ENCODE peak calls at places on chromosomes 13 and 19, in seven cellular contexts. One of them, this sample, is unnamed.

GRCh38 chr19:49338691-49339363 is 3.6 kb downstream of the CD37 start:
- DNase-seq in tibial nerve: no peak
- DNase-seq in uterus: peak
- DNase-seq in heart left ventricle: peak
- DNase-seq in ovary: peak
- DNase-seq in K562: peak
- DNase-seq in esophagus squamous epithelium: no peak
- DNase-seq in this sample: peak

GRCh38 chr13:26488236-26489028 is 69.1 kb upstream of the WASF3 start:
- DNase-seq in uterus: no peak
- DNase-seq in tibial nerve: no peak
- DNase-seq in esophagus squamous epithelium: no peak
- DNase-seq in heart left ventricle: no peak
- DNase-seq in K562: no peak
- DNase-seq in ovary: no peak
- DNase-seq in this sample: no peak

GRCh38 chr13:99953138-99953755 is 18.3 kb downstream of the ZIC5 start:
- DNase-seq in tibial nerve: no peak
- DNase-seq in uterus: no peak
- DNase-seq in esophagus squamous epithelium: no peak
- DNase-seq in heart left ventricle: no peak
- DNase-seq in K562: no peak
- DNase-seq in ovary: no peak
- DNase-seq in this sample: no peak

GRCh38 chr13:61084983-61085382 is 330.7 kb downstream of the PCDH20 start:
- DNase-seq in tibial nerve: no peak
- DNase-seq in ovary: no peak
- DNase-seq in K562: no peak
- DNase-seq in esophagus squamous epithelium: no peak
- DNase-seq in uterus: no peak
- DNase-seq in heart left ventricle: no peak
- DNase-seq in this sample: no peak

GRCh38 chr19:39413903-39414608 is 1.6 kb downstream of the PLEKHG2 start:
- DNase-seq in heart left ventricle: no peak
- DNase-seq in tibial nerve: no peak
- DNase-seq in esophagus squamous epithelium: no peak
- DNase-seq in uterus: peak
- DNase-seq in K562: peak
- DNase-seq in ovary: peak
- DNase-seq in this sample: no peak

GRCh38 chr19:3767050-3767449 is 4.6 kb downstream of the MRPL54 start:
- DNase-seq in uterus: no peak
- DNase-seq in tibial nerve: no peak
- DNase-seq in esophagus squamous epithelium: no peak
- DNase-seq in K562: no peak
- DNase-seq in heart left ventricle: no peak
- DNase-seq in ovary: no peak
- DNase-seq in this sample: no peak

GRCh38 chr13:80399340-80400163 is 58.6 kb upstream of the SPRY2 start:
- DNase-seq in esophagus squamous epithelium: no peak
- DNase-seq in ovary: no peak
- DNase-seq in tibial nerve: no peak
- DNase-seq in heart left ventricle: no peak
- DNase-seq in K562: no peak
- DNase-seq in uterus: no peak
- DNase-seq in this sample: no peak

GRCh38 chr13:113861433-113862030 is 2.3 kb downstream of the GAS6 start:
- DNase-seq in esophagus squamous epithelium: no peak
- DNase-seq in tibial nerve: no peak
- DNase-seq in K562: no peak
- DNase-seq in heart left ventricle: no peak
- DNase-seq in ovary: no peak
- DNase-seq in uterus: no peak
- DNase-seq in this sample: no peak

GRCh38 chr13:24931450-24932217 is 164.3 kb upstream of the PABPC3 start:
- DNase-seq in esophagus squamous epithelium: no peak
- DNase-seq in K562: no peak
- DNase-seq in uterus: no peak
- DNase-seq in ovary: no peak
- DNase-seq in heart left ventricle: no peak
- DNase-seq in tibial nerve: no peak
- DNase-seq in this sample: no peak

GRCh38 chr13:76820759-76821158 is 65.4 kb downstream of the KCTD12 start:
- DNase-seq in K562: no peak
- DNase-seq in heart left ventricle: peak
- DNase-seq in uterus: peak
- DNase-seq in ovary: peak
- DNase-seq in tibial nerve: peak
- DNase-seq in esophagus squamous epithelium: no peak
- DNase-seq in this sample: no peak

GRCh38 chr19:45355402-45355801 is 14.9 kb downstream of the KLC3 start:
- DNase-seq in esophagus squamous epithelium: no peak
- DNase-seq in uterus: no peak
- DNase-seq in heart left ventricle: no peak
- DNase-seq in K562: no peak
- DNase-seq in tibial nerve: no peak
- DNase-seq in ovary: no peak
- DNase-seq in this sample: no peak

GRCh38 chr13:25489238-25489637 is 117.5 kb downstream of the ATP8A2 start:
- DNase-seq in tibial nerve: no peak
- DNase-seq in K562: no peak
- DNase-seq in uterus: no peak
- DNase-seq in ovary: no peak
- DNase-seq in heart left ventricle: no peak
- DNase-seq in esophagus squamous epithelium: no peak
- DNase-seq in this sample: no peak

GRCh38 chr13:26024558-26024957 is 27.3 kb downstream of the SHISA2 start:
- DNase-seq in tibial nerve: no peak
- DNase-seq in uterus: no peak
- DNase-seq in esophagus squamous epithelium: no peak
- DNase-seq in ovary: no peak
- DNase-seq in heart left ventricle: no peak
- DNase-seq in K562: no peak
- DNase-seq in this sample: no peak

GRCh38 chr13:21511841-21512240 is 52.7 kb upstream of the ZDHHC20 start:
- DNase-seq in esophagus squamous epithelium: no peak
- DNase-seq in uterus: no peak
- DNase-seq in K562: no peak
- DNase-seq in ovary: no peak
- DNase-seq in heart left ventricle: no peak
- DNase-seq in tibial nerve: no peak
- DNase-seq in this sample: no peak

GRCh38 chr13:32840840-32841713 is 175.1 kb upstream of the KL start:
- DNase-seq in esophagus squamous epithelium: no peak
- DNase-seq in tibial nerve: no peak
- DNase-seq in K562: no peak
- DNase-seq in ovary: no peak
- DNase-seq in heart left ventricle: peak
- DNase-seq in uterus: no peak
- DNase-seq in this sample: no peak

GRCh38 chr13:50435011-50435410 is 408.5 kb downstream of the DLEU7 start:
- DNase-seq in K562: no peak
- DNase-seq in ovary: no peak
- DNase-seq in esophagus squamous epithelium: no peak
- DNase-seq in tibial nerve: no peak
- DNase-seq in uterus: no peak
- DNase-seq in heart left ventricle: no peak
- DNase-seq in this sample: no peak

GRCh38 chr19:53517114-53517741 is 20.7 kb upstream of the ZNF331 start:
- DNase-seq in ovary: no peak
- DNase-seq in heart left ventricle: no peak
- DNase-seq in esophagus squamous epithelium: no peak
- DNase-seq in uterus: no peak
- DNase-seq in K562: no peak
- DNase-seq in tibial nerve: no peak
- DNase-seq in this sample: no peak

GRCh38 chr13:42393573-42394360 is 121.8 kb downstream of the AKAP11 start:
- DNase-seq in esophagus squamous epithelium: no peak
- DNase-seq in ovary: no peak
- DNase-seq in heart left ventricle: no peak
- DNase-seq in K562: no peak
- DNase-seq in tibial nerve: no peak
- DNase-seq in uterus: no peak
- DNase-seq in this sample: no peak

GRCh38 chr13:38398810-38399493 is 49.3 kb downstream of the UFM1 start:
- DNase-seq in heart left ventricle: no peak
- DNase-seq in uterus: no peak
- DNase-seq in esophagus squamous epithelium: no peak
- DNase-seq in K562: no peak
- DNase-seq in tibial nerve: no peak
- DNase-seq in ovary: no peak
- DNase-seq in this sample: no peak

GRCh38 chr13:82688400-82688999 is 1193.8 kb downstream of the SLITRK1 start:
- DNase-seq in K562: no peak
- DNase-seq in esophagus squamous epithelium: no peak
- DNase-seq in tibial nerve: no peak
- DNase-seq in uterus: no peak
- DNase-seq in heart left ventricle: no peak
- DNase-seq in ovary: no peak
- DNase-seq in this sample: no peak

GRCh38 chr19:33394006-33394722 is 20.7 kb downstream of the CEBPG start:
- DNase-seq in esophagus squamous epithelium: no peak
- DNase-seq in heart left ventricle: peak
- DNase-seq in uterus: peak
- DNase-seq in K562: no peak
- DNase-seq in ovary: peak
- DNase-seq in tibial nerve: peak
- DNase-seq in this sample: peak

GRCh38 chr19:55590109-55590508 is 9.2 kb downstream of the FIZ1 start:
- DNase-seq in tibial nerve: no peak
- DNase-seq in ovary: no peak
- DNase-seq in esophagus squamous epithelium: no peak
- DNase-seq in uterus: no peak
- DNase-seq in K562: no peak
- DNase-seq in heart left ventricle: no peak
- DNase-seq in this sample: no peak

GRCh38 chr13:76214001-76214400 is 577.9 kb downstream of the LMO7 start:
- DNase-seq in tibial nerve: no peak
- DNase-seq in uterus: no peak
- DNase-seq in heart left ventricle: no peak
- DNase-seq in K562: no peak
- DNase-seq in ovary: no peak
- DNase-seq in esophagus squamous epithelium: no peak
- DNase-seq in this sample: no peak

GRCh38 chr13:81738364-81738763 is 1397.4 kb upstream of the SPRY2 start:
- DNase-seq in uterus: no peak
- DNase-seq in tibial nerve: no peak
- DNase-seq in K562: no peak
- DNase-seq in heart left ventricle: no peak
- DNase-seq in ovary: no peak
- DNase-seq in esophagus squamous epithelium: no peak
- DNase-seq in this sample: no peak

GRCh38 chr19:6767357-6768235 is at the start of gene SH2D3A:
- DNase-seq in ovary: no peak
- DNase-seq in esophagus squamous epithelium: peak
- DNase-seq in tibial nerve: no peak
- DNase-seq in uterus: peak
- DNase-seq in heart left ventricle: peak
- DNase-seq in K562: peak
- DNase-seq in this sample: peak

GRCh38 chr19:51509823-51510660 is 8.4 kb upstream of the SIGLEC12 start:
- DNase-seq in uterus: no peak
- DNase-seq in ovary: no peak
- DNase-seq in K562: peak
- DNase-seq in esophagus squamous epithelium: no peak
- DNase-seq in heart left ventricle: no peak
- DNase-seq in tibial nerve: no peak
- DNase-seq in this sample: no peak

GRCh38 chr13:26562538-26562890 is 5.0 kb downstream of the WASF3 start:
- DNase-seq in esophagus squamous epithelium: no peak
- DNase-seq in uterus: no peak
- DNase-seq in heart left ventricle: no peak
- DNase-seq in K562: no peak
- DNase-seq in tibial nerve: no peak
- DNase-seq in ovary: no peak
- DNase-seq in this sample: no peak

DNA sequence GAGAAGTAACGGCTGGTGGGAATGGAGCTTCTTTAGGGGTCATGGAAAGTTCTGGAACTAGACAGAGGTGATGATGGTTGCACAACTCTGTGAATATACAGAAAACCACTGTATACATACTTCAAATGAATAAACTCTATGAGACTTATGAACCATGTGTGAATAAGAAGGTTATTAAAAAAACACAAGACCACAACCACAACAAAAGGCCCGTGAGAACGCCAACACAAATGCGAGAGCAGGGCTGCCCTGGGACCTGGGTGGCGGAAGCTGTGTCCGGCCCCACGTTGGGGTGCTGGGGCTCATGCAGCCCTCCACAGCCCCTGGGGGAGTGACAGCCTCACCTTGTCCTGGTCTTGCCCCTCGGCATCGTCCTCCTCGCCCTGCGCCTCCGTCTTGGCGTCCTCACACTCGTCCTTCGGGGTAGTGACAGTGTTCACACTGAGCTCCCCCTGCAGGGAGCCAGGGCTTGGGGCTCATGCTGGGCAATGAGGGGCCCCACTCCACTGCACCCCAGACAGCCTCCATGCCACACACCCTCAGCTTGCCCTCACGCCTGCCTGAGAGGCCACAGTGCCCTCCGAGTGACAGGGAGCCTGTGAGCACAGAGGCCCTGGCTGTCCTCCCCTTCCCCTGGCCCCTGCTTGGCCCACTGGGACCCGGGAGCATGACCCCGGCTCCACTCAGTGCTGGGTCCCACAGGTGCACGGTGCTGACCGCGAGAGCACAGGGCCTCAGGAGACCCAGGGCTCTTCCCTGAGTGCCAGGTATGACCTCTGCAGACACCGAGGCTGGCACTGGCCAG is 16.0 kb downstream of the IZUMO4 start:
- DNase-seq in tibial nerve: no peak
- DNase-seq in K562: no peak
- DNase-seq in esophagus squamous epithelium: no peak
- DNase-seq in heart left ventricle: no peak
- DNase-seq in ovary: no peak
- DNase-seq in uterus: no peak
- DNase-seq in this sample: no peak
- TF ChIP-seq POLR2A in tibial nerve: no peak
- TF ChIP-seq POLR2A in K562: no peak
- TF ChIP-seq POLR2A in esophagus squamous epithelium: no peak
- TF ChIP-seq POLR2A in heart left ventricle: no peak
- TF ChIP-seq POLR2A in ovary: no peak
- TF ChIP-seq POLR2A in uterus: no peak
- TF ChIP-seq POLR2A in this sample: no peak

GRCh38 chr13:94416454-94417080 is 62.9 kb downstream of the DCT start:
- DNase-seq in K562: no peak
- DNase-seq in ovary: no peak
- DNase-seq in heart left ventricle: no peak
- DNase-seq in tibial nerve: no peak
- DNase-seq in esophagus squamous epithelium: no peak
- DNase-seq in uterus: no peak
- DNase-seq in this sample: peak
- TF ChIP-seq CTCF in K562: peak
- TF ChIP-seq CTCF in ovary: no peak
- TF ChIP-seq CTCF in heart left ventricle: no peak
- TF ChIP-seq CTCF in tibial nerve: no peak
- TF ChIP-seq CTCF in esophagus squamous epithelium: no peak
- TF ChIP-seq CTCF in uterus: no peak
- TF ChIP-seq CTCF in this sample: peak

GRCh38 chr19:13954185-13954584 is 1.9 kb downstream of the DCAF15 start:
- DNase-seq in esophagus squamous epithelium: no peak
- DNase-seq in ovary: no peak
- DNase-seq in K562: no peak
- DNase-seq in tibial nerve: no peak
- DNase-seq in uterus: no peak
- DNase-seq in heart left ventricle: no peak
- DNase-seq in this sample: no peak
- TF ChIP-seq POLR2A in esophagus squamous epithelium: no peak
- TF ChIP-seq POLR2A in ovary: no peak
- TF ChIP-seq POLR2A in K562: no peak
- TF ChIP-seq POLR2A in tibial nerve: no peak
- TF ChIP-seq POLR2A in uterus: no peak
- TF ChIP-seq POLR2A in heart left ventricle: no peak
- TF ChIP-seq POLR2A in this sample: no peak

GRCh38 chr13:98189841-98190505 is 12.9 kb upstream of the RNF113B start:
- DNase-seq in esophagus squamous epithelium: no peak
- DNase-seq in ovary: no peak
- DNase-seq in heart left ventricle: peak
- DNase-seq in K562: no peak
- DNase-seq in uterus: no peak
- DNase-seq in tibial nerve: no peak
- DNase-seq in this sample: peak
- TF ChIP-seq CTCF in esophagus squamous epithelium: no peak
- TF ChIP-seq CTCF in ovary: no peak
- TF ChIP-seq CTCF in heart left ventricle: no peak
- TF ChIP-seq CTCF in K562: no peak
- TF ChIP-seq CTCF in uterus: no peak
- TF ChIP-seq CTCF in tibial nerve: no peak
- TF ChIP-seq CTCF in this sample: peak

This sample was measured in right lobe of liver.